ENCODE peak calls at places on chromosome 1, in six cellular contexts. R is HepG2, U is transverse colon, M is colonic mucosa, G is prostate gland, S is heart left ventricle. A is an unnamed sample.

GRCh38 chr1:224513787-224514209 is 79.2 kb upstream of the WDR26 start:
- DNase-seq in R (peak; percentile 54), U (peak; percentile 89), M (peak; percentile 94), G (peak; percentile 77), S (peak; percentile 90), A (peak; percentile 71)

GRCh38 chr1:112359961-112360767 is 35.9 kb upstream of the CTTNBP2NL start:
- DNase-seq in R (peak; percentile 25), U (peak; percentile 79), M (peak; percentile 71), G (peak; percentile 66), S (no peak), A (no peak)

GRCh38 chr1:116418091-116418830 is 45.2 kb downstream of the ATP1A1 start:
- DNase-seq in R (peak; percentile 61), U (peak; percentile 88), M (peak; percentile 83), G (peak; percentile 76), S (peak; percentile 93), A (peak; percentile 89)

GRCh38 chr1:224589006-224589405 is 27.1 kb upstream of the CNIH3 start:
- DNase-seq in R (no peak), U (no peak), M (no peak), G (no peak), S (no peak), A (no peak)

GRCh38 chr1:53298163-53298685 is 29.6 kb downstream of the LRP8 start:
- DNase-seq in R (no peak), U (no peak), M (no peak), G (no peak), S (no peak), A (no peak)

GRCh38 chr1:76247261-76247852 is 172.8 kb downstream of the ST6GALNAC3 start:
- DNase-seq in R (no peak), U (no peak), M (no peak), G (no peak), S (no peak), A (peak; percentile 88)

GRCh38 chr1:42484382-42484781 is 21.3 kb downstream of the CCDC30 start:
- DNase-seq in R (peak; percentile 7), U (no peak), M (no peak), G (no peak), S (no peak), A (peak; percentile 9)

GRCh38 chr1:31135973-31136600 is 70.6 kb upstream of the PUM1 start:
- DNase-seq in R (no peak), U (no peak), M (no peak), G (no peak), S (no peak), A (no peak)

GRCh38 chr1:247209306-247209900 is 37.6 kb upstream of the ZNF124 start:
- DNase-seq in R (no peak), U (no peak), M (no peak), G (no peak), S (no peak), A (no peak)

GRCh38 chr1:152461544-152461943 is 47.5 kb upstream of the CRNN start:
- DNase-seq in R (peak; percentile 61), U (peak; percentile 51), M (peak; percentile 66), G (peak; percentile 23), S (no peak), A (peak; percentile 79)

GRCh38 chr1:178644308-178645120 is 80.5 kb upstream of the RALGPS2 start:
- DNase-seq in R (peak; percentile 61), U (peak; percentile 44), M (peak; percentile 40), G (no peak), S (no peak), A (no peak)

GRCh38 chr1:41517039-41517438 is 32.6 kb upstream of the EDN2 start:
- DNase-seq in R (no peak), U (no peak), M (no peak), G (no peak), S (peak; percentile 53), A (no peak)

GRCh38 chr1:9730096-9730901 is 78.8 kb downstream of the PIK3CD start:
- DNase-seq in R (no peak), U (peak; percentile 38), M (peak; percentile 39), G (no peak), S (peak; percentile 78), A (no peak)

GRCh38 chr1:57195436-57195941 is 228.4 kb downstream of the DAB1 start:
- DNase-seq in R (no peak), U (no peak), M (no peak), G (no peak), S (no peak), A (no peak)

GRCh38 chr1:208081972-208082371 is 162.2 kb downstream of the PLXNA2 start:
- DNase-seq in R (no peak), U (no peak), M (no peak), G (no peak), S (no peak), A (no peak)

GRCh38 chr1:222097646-222098045 is 355.8 kb upstream of the DUSP10 start:
- DNase-seq in R (no peak), U (no peak), M (peak; percentile 21), G (no peak), S (no peak), A (no peak)

GRCh38 chr1:147292635-147293251 is 50.3 kb downstream of the CHD1L start:
- DNase-seq in R (no peak), U (no peak), M (no peak), G (no peak), S (no peak), A (no peak)

GRCh38 chr1:196649990-196650389 is 1.9 kb upstream of the CFH start:
- DNase-seq in R (no peak), U (no peak), M (no peak), G (no peak), S (no peak), A (no peak)

GRCh38 chr1:84339503-84339902 is 38.0 kb downstream of the SAMD13 start:
- DNase-seq in R (no peak), U (no peak), M (no peak), G (no peak), S (no peak), A (no peak)

DNA sequence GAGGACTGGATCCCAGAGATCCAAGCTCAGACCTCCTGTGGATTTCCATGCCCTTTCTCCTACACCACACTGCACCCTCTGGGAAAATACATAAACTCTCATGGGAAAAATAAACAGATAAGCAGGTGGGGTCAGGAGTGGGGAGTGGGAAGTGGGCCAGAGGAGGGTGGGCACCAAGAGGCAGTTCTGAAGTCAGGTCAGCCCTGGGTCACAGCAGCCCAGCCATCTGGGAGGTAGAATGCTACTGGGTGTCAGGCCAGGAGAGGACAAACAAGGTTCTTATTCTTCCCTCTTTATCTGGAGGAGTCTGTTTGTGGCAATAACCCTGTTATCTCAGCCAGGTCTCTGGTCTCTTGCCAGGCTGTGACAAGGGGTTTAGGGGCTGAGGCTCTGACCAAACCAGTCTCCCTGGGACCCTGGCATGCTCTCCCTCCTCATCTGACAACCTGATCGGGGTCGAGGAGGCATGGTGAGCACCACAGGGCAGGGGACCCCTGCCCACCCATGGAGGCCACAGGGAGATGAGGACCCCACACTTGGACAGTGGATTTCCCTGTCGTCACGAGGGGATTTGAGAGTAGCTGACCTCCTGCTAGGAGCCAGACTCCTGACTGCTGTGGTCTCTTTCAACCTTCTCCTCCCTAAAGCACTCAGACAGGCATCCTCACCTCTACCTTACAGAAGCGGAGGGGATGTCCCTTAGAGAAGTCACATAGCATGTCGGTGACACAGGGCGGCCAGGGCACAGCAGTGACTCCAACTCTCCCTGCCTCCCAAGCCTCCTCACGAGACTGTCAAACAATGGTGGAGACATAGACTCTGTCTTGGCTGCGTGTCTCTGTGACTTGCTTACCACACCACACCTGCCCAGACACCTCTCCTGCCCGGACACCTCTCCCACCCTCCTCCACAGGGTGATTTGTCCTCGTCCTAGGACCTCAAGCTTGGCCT is 51.3 kb upstream of the IFFO2 start:
- DNase-seq in R (peak; percentile 82), U (no peak), M (peak; percentile 60), G (peak; percentile 3), S (no peak), A (no peak)
- H3K27me3 ChIP-seq in R (no peaks in the 10 kb centered on the region), U (no peaks in the 10 kb centered on the region), M (no peaks in the 10 kb centered on the region), G (no peaks in the 10 kb centered on the region), S (peaks cover 4% of the 10 kb centered on the region), A (no peaks in the 10 kb centered on the region)

DNA sequence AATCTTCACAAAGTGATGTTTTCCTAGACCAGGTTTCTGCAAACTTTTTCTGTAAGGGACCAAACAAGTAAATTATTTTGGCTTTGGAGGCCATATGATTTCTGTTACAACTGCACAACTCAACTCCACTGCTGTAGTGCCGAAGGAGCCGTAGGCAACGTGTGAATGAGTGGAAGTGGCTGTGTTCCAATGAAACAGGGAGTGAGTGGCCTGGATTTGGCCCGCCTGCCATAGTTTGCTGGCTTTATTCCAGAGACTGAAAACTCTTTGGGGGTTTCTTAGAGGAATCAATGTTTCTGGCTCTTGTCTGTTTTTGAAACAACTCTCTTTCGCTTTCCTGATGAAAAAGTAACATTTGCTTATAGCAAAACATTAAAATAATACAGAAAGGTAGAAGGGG is 12.5 kb upstream of the ACTL8 start:
- DNase-seq in R (no peak), U (no peak), M (no peak), G (no peak), S (peak; percentile 54), A (no peak)
- H3K27ac ChIP-seq in R (no peak overlapping the region), U (no peak overlapping the region), M (no peak overlapping the region), G (no peak overlapping the region), S (no peak overlapping the region), A (no peak overlapping the region)

DNA sequence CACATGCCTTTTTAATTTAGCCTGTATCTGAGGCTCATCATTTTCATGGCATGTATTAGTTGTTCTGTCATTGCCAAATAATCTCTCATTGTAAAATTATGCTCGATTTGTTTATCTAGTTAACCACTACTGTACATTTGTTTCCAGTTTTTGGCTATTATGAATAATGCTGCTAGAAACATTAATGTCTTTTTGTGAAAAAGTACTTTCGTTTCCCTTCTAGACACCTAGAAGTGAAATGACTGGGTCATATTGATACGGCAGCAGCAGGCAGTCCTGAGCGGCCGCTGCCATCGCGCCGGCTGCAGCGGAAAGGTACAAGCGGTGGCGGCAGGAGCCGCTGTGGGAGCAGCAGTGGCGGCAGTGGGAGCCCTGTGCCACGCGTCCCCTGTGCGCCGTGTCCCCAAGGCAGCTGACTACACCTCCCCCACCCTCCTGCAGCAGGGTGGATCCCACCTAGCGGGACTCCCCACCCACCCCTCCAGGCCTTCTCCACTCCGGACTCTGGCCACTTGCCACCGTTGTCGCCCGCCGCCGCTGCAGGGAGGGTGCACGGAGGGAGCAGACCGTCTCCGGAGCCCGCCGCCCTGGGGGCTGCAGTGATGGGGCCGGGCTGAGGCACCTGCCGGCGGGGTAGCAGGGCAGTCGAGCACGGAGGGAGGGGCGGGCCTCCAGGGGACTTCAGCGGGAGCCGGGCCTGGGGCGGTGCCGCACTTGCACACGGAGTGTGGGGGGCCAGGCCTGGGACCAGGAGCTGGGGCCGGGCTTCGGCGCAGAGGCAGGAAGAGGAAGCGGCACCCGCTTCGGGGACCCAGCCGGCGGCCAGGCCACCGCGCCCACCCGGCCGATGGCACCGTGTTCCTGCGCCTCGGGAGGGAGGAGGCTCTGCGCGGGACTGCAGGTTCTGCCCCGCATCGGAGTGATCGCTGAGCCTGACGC is 66.8 kb upstream of the RGS7 start:
- DNase-seq in R (no peak), U (no peak), M (no peak), G (no peak), S (no peak), A (peak; percentile 86)
- TF ChIP-seq CTCF in R (peak; percentile 23), U (no peak), M (no peak), G (no peak), S (no peak), A (peak; percentile 76)

GRCh38 chr1:18643154-18644012 is 12.7 kb downstream of the PAX7 start:
- DNase-seq in R (peak; percentile 71), U (no peak), M (no peak), G (no peak), S (no peak), A (no peak)
- H3K27me3 ChIP-seq in R (peaks cover 93% of the 10 kb centered on the region), U (peaks cover 100% of the 10 kb centered on the region), M (peaks cover 97% of the 10 kb centered on the region), G (peaks cover 83% of the 10 kb centered on the region), S (peaks cover 98% of the 10 kb centered on the region), A (peaks cover 94% of the 10 kb centered on the region)

A was measured in WERI-Rb-1.